ENCODE peak calls at places on chromosomes 5 and 9, in ten cellular contexts. R, W, P, B, L, K, Q, Y, A and Z are unnamed samples.

GRCh38 chr5:55865831-55866230 is 14.7 kb downstream of the IL31RA start:
- DNase-seq in R (no peak), W (no peak), P (no peak), B (no peak), L (no peak), K (no peak), Q (no peak), Y (no peak), A (no peak), Z (no peak)

GRCh38 chr9:33867747-33868429 is 50.9 kb downstream of the UBE2R2 start:
- DNase-seq in R (peak; percentile 85), W (no peak), P (peak; percentile 66), B (no peak), L (no peak), K (peak; percentile 33), Q (no peak), Y (peak; percentile 56), A (peak; percentile 6), Z (no peak)

GRCh38 chr5:107578051-107578635 is 92.6 kb downstream of the EFNA5 start:
- DNase-seq in R (no peak), W (no peak), P (no peak), B (no peak), L (no peak), K (no peak), Q (no peak), Y (no peak), A (no peak), Z (no peak)

GRCh38 chr9:96884443-96884842 is 30.1 kb upstream of the ZNF782 start:
- DNase-seq in R (no peak), W (no peak), P (no peak), B (no peak), L (no peak), K (no peak), Q (no peak), Y (no peak), A (no peak), Z (no peak)

GRCh38 chr5:146032911-146033310 is 72.5 kb downstream of the PLAC8L1 start:
- DNase-seq in R (no peak), W (no peak), P (no peak), B (no peak), L (no peak), K (no peak), Q (no peak), Y (no peak), A (no peak), Z (no peak)

GRCh38 chr5:119355244-119355635 is 579 bp upstream of the TNFAIP8 start:
- DNase-seq in R (no peak), W (peak; percentile 65), P (no peak), B (no peak), L (no peak), K (no peak), Q (peak; percentile 47), Y (no peak), A (no peak), Z (no peak)

GRCh38 chr9:109206670-109207069 is 39.6 kb upstream of the FRRS1L start:
- DNase-seq in R (no peak), W (no peak), P (no peak), B (no peak), L (no peak), K (peak; percentile 18), Q (no peak), Y (no peak), A (no peak), Z (no peak)

GRCh38 chr9:115015018-115015635 is 84.7 kb upstream of the TNFSF8 start:
- DNase-seq in R (no peak), W (no peak), P (no peak), B (no peak), L (no peak), K (peak; percentile 56), Q (peak; percentile 30), Y (no peak), A (no peak), Z (peak; percentile 56)

GRCh38 chr5:61371474-61371873 is 39.4 kb downstream of the ZSWIM6 start:
- DNase-seq in R (no peak), W (no peak), P (no peak), B (no peak), L (no peak), K (no peak), Q (no peak), Y (no peak), A (no peak), Z (no peak)